ENCODE peak calls at places on chromosome 22, in five cellular contexts. One of them, this sample, is unnamed.
A peak's percentile ranks its signal among the peaks of the same experiment; 100 is the strongest.

GRCh38 chr22:32317524-32317923 is 40.1 kb upstream of the RFPL3 start:
- DNase-seq in NCI-H2227 treated with DMSO at 0.1 percent for 48 hours: no peak
- DNase-seq in fibroblast of lung: no peak
- DNase-seq in NCI-H1930: no peak
- DNase-seq in NCI-H748 treated with DMSO at 0.1 percent for 48 hours: no peak
- DNase-seq in this sample: no peak

GRCh38 chr22:36365020-36365411 is 22.8 kb downstream of the MYH9 start:
- DNase-seq in NCI-H2227 treated with DMSO at 0.1 percent for 48 hours: no peak
- DNase-seq in fibroblast of lung: peak; percentile 98
- DNase-seq in NCI-H1930: no peak
- DNase-seq in NCI-H748 treated with DMSO at 0.1 percent for 48 hours: no peak
- DNase-seq in this sample: peak; percentile 67

GRCh38 chr22:23044570-23044969 is 25.7 kb upstream of the GNAZ start:
- DNase-seq in NCI-H748 treated with DMSO at 0.1 percent for 48 hours: no peak
- DNase-seq in fibroblast of lung: no peak
- DNase-seq in NCI-H1930: no peak
- DNase-seq in NCI-H2227 treated with DMSO at 0.1 percent for 48 hours: no peak
- DNase-seq in this sample: no peak

GRCh38 chr22:36311386-36312085 is 58.6 kb downstream of the APOL1 start:
- DNase-seq in NCI-H1930: no peak
- DNase-seq in fibroblast of lung: peak; percentile 65
- DNase-seq in NCI-H748 treated with DMSO at 0.1 percent for 48 hours: no peak
- DNase-seq in NCI-H2227 treated with DMSO at 0.1 percent for 48 hours: no peak
- DNase-seq in this sample: no peak

GRCh38 chr22:27252282-27253049 is 549.1 kb downstream of the MN1 start:
- DNase-seq in NCI-H2227 treated with DMSO at 0.1 percent for 48 hours: no peak
- DNase-seq in NCI-H748 treated with DMSO at 0.1 percent for 48 hours: no peak
- DNase-seq in NCI-H1930: no peak
- DNase-seq in fibroblast of lung: peak; percentile 95
- DNase-seq in this sample: peak; percentile 66

GRCh38 chr22:23591203-23591791 is 11.2 kb upstream of the IGLL1 start:
- DNase-seq in NCI-H2227 treated with DMSO at 0.1 percent for 48 hours: peak; percentile 22
- DNase-seq in fibroblast of lung: peak; percentile 44
- DNase-seq in NCI-H748 treated with DMSO at 0.1 percent for 48 hours: no peak
- DNase-seq in NCI-H1930: peak; percentile 34
- DNase-seq in this sample: peak; percentile 45

GRCh38 chr22:24066260-24066659 is 55.2 kb downstream of the CABIN1 start:
- DNase-seq in NCI-H748 treated with DMSO at 0.1 percent for 48 hours: no peak
- DNase-seq in NCI-H1930: no peak
- DNase-seq in fibroblast of lung: no peak
- DNase-seq in NCI-H2227 treated with DMSO at 0.1 percent for 48 hours: no peak
- DNase-seq in this sample: no peak

GRCh38 chr22:27972732-27973698 is 54.0 kb upstream of the PITPNB start:
- DNase-seq in NCI-H748 treated with DMSO at 0.1 percent for 48 hours: no peak
- DNase-seq in fibroblast of lung: peak; percentile 45
- DNase-seq in NCI-H2227 treated with DMSO at 0.1 percent for 48 hours: no peak
- DNase-seq in NCI-H1930: no peak
- DNase-seq in this sample: no peak

GRCh38 chr22:36673821-36674220 is 29.7 kb downstream of the CACNG2 start:
- DNase-seq in NCI-H2227 treated with DMSO at 0.1 percent for 48 hours: no peak
- DNase-seq in NCI-H1930: no peak
- DNase-seq in NCI-H748 treated with DMSO at 0.1 percent for 48 hours: no peak
- DNase-seq in fibroblast of lung: no peak
- DNase-seq in this sample: no peak

GRCh38 chr22:39374191-39374590 is 24.4 kb downstream of the SYNGR1 start:
- DNase-seq in NCI-H2227 treated with DMSO at 0.1 percent for 48 hours: no peak
- DNase-seq in NCI-H748 treated with DMSO at 0.1 percent for 48 hours: no peak
- DNase-seq in NCI-H1930: no peak
- DNase-seq in fibroblast of lung: no peak
- DNase-seq in this sample: no peak

GRCh38 chr22:24091551-24092420 is 80.7 kb downstream of the CABIN1 start:
- DNase-seq in NCI-H1930: no peak
- DNase-seq in NCI-H748 treated with DMSO at 0.1 percent for 48 hours: no peak
- DNase-seq in fibroblast of lung: no peak
- DNase-seq in NCI-H2227 treated with DMSO at 0.1 percent for 48 hours: no peak
- DNase-seq in this sample: no peak

GRCh38 chr22:30649430-30650007 is 13.9 kb downstream of the SLC35E4 start:
- DNase-seq in fibroblast of lung: peak; percentile 93
- DNase-seq in NCI-H2227 treated with DMSO at 0.1 percent for 48 hours: no peak
- DNase-seq in NCI-H748 treated with DMSO at 0.1 percent for 48 hours: no peak
- DNase-seq in NCI-H1930: no peak
- DNase-seq in this sample: peak; percentile 65

GRCh38 chr22:33569547-33569946 is 350.7 kb downstream of the LARGE1 start:
- DNase-seq in NCI-H748 treated with DMSO at 0.1 percent for 48 hours: no peak
- DNase-seq in NCI-H2227 treated with DMSO at 0.1 percent for 48 hours: peak; percentile 42
- DNase-seq in NCI-H1930: no peak
- DNase-seq in fibroblast of lung: no peak
- DNase-seq in this sample: no peak

GRCh38 chr22:29313126-29314071 is 2.1 kb downstream of the RASL10A start:
- DNase-seq in NCI-H1930: peak; percentile 50
- DNase-seq in NCI-H2227 treated with DMSO at 0.1 percent for 48 hours: no peak
- DNase-seq in fibroblast of lung: no peak
- DNase-seq in NCI-H748 treated with DMSO at 0.1 percent for 48 hours: no peak
- DNase-seq in this sample: no peak

GRCh38 chr22:35839811-35840739 is 122.4 kb downstream of the APOL5 start:
- DNase-seq in NCI-H1930: peak; percentile 65
- DNase-seq in NCI-H748 treated with DMSO at 0.1 percent for 48 hours: peak; percentile 79
- DNase-seq in fibroblast of lung: peak; percentile 99
- DNase-seq in NCI-H2227 treated with DMSO at 0.1 percent for 48 hours: peak; percentile 86
- DNase-seq in this sample: no peak

GRCh38 chr22:38756631-38757463 is 1.0 kb upstream of the SUN2 start:
- DNase-seq in NCI-H748 treated with DMSO at 0.1 percent for 48 hours: no peak
- DNase-seq in NCI-H1930: no peak
- DNase-seq in NCI-H2227 treated with DMSO at 0.1 percent for 48 hours: no peak
- DNase-seq in fibroblast of lung: peak; percentile 9
- DNase-seq in this sample: peak; percentile 70

GRCh38 chr22:19331474-19331873 is 40.0 kb upstream of the CLTCL1 start:
- DNase-seq in NCI-H1930: no peak
- DNase-seq in NCI-H2227 treated with DMSO at 0.1 percent for 48 hours: no peak
- DNase-seq in fibroblast of lung: no peak
- DNase-seq in NCI-H748 treated with DMSO at 0.1 percent for 48 hours: no peak
- DNase-seq in this sample: no peak

GRCh38 chr22:36982136-36982535 is 37.1 kb downstream of the TST start:
- DNase-seq in NCI-H2227 treated with DMSO at 0.1 percent for 48 hours: no peak
- DNase-seq in NCI-H1930: no peak
- DNase-seq in NCI-H748 treated with DMSO at 0.1 percent for 48 hours: no peak
- DNase-seq in fibroblast of lung: no peak
- DNase-seq in this sample: no peak

GRCh38 chr22:29306830-29307657 is 594 bp downstream of the GAS2L1 start:
- DNase-seq in NCI-H2227 treated with DMSO at 0.1 percent for 48 hours: peak; percentile 33
- DNase-seq in fibroblast of lung: peak; percentile 70
- DNase-seq in NCI-H748 treated with DMSO at 0.1 percent for 48 hours: peak; percentile 44
- DNase-seq in NCI-H1930: peak; percentile 81
- DNase-seq in this sample: peak; percentile 27

GRCh38 chr22:19823638-19824196 is 31.0 kb downstream of the GNB1L start:
- DNase-seq in NCI-H1930: no peak
- DNase-seq in NCI-H2227 treated with DMSO at 0.1 percent for 48 hours: no peak
- DNase-seq in NCI-H748 treated with DMSO at 0.1 percent for 48 hours: no peak
- DNase-seq in fibroblast of lung: no peak
- DNase-seq in this sample: peak; percentile 17

GRCh38 chr22:28882545-28882877 is 861 bp upstream of the ZNRF3 start:
- DNase-seq in NCI-H2227 treated with DMSO at 0.1 percent for 48 hours: no peak
- DNase-seq in NCI-H748 treated with DMSO at 0.1 percent for 48 hours: no peak
- DNase-seq in fibroblast of lung: peak; percentile 23
- DNase-seq in NCI-H1930: no peak
- DNase-seq in this sample: no peak

GRCh38 chr22:49237703-49238102 is 590.0 kb downstream of the BRD1 start:
- DNase-seq in NCI-H2227 treated with DMSO at 0.1 percent for 48 hours: no peak
- DNase-seq in NCI-H748 treated with DMSO at 0.1 percent for 48 hours: no peak
- DNase-seq in NCI-H1930: no peak
- DNase-seq in fibroblast of lung: no peak
- DNase-seq in this sample: no peak

GRCh38 chr22:43331064-43331435 is 12.1 kb downstream of the SCUBE1 start:
- DNase-seq in fibroblast of lung: no peak
- DNase-seq in NCI-H1930: no peak
- DNase-seq in NCI-H748 treated with DMSO at 0.1 percent for 48 hours: no peak
- DNase-seq in NCI-H2227 treated with DMSO at 0.1 percent for 48 hours: no peak
- DNase-seq in this sample: no peak

GRCh38 chr22:37343343-37343742 is 61.0 kb downstream of the CYTH4 start:
- DNase-seq in fibroblast of lung: no peak
- DNase-seq in NCI-H1930: no peak
- DNase-seq in NCI-H748 treated with DMSO at 0.1 percent for 48 hours: no peak
- DNase-seq in NCI-H2227 treated with DMSO at 0.1 percent for 48 hours: no peak
- DNase-seq in this sample: no peak

GRCh38 chr22:37752189-37753061 is 55.3 kb upstream of the GCAT start:
- DNase-seq in NCI-H2227 treated with DMSO at 0.1 percent for 48 hours: no peak
- DNase-seq in NCI-H1930: no peak
- DNase-seq in NCI-H748 treated with DMSO at 0.1 percent for 48 hours: no peak
- DNase-seq in fibroblast of lung: peak; percentile 90
- DNase-seq in this sample: no peak

GRCh38 chr22:50506611-50507420 is 686 bp downstream of the LMF2 start:
- DNase-seq in NCI-H1930: no peak
- DNase-seq in NCI-H748 treated with DMSO at 0.1 percent for 48 hours: no peak
- DNase-seq in NCI-H2227 treated with DMSO at 0.1 percent for 48 hours: no peak
- DNase-seq in fibroblast of lung: peak; percentile 3
- DNase-seq in this sample: no peak

GRCh38 chr22:25111579-25112517 is 87.8 kb upstream of the CRYBB3 start:
- DNase-seq in NCI-H2227 treated with DMSO at 0.1 percent for 48 hours: no peak
- DNase-seq in NCI-H748 treated with DMSO at 0.1 percent for 48 hours: no peak
- DNase-seq in fibroblast of lung: no peak
- DNase-seq in NCI-H1930: no peak
- DNase-seq in this sample: no peak